ENCODE peak calls at places on chromosomes 13 and 19, in nine cellular contexts. S, X, E, T, J, Y, Q, B and G are unnamed samples.

GRCh38 chr13:85497652-85498051 is 301.6 kb downstream of the SLITRK6 start:
- DNase-seq in S (no peak), X (no peak), E (no peak), T (no peak), J (no peak), Y (no peak), Q (no peak), B (peak; percentile 84), G (no peak)

GRCh38 chr19:47229674-47230121 is 1.3 kb downstream of the BBC3 start:
- DNase-seq in S (no peak), X (no peak), E (no peak), T (no peak), J (no peak), Y (no peak), Q (peak; percentile 31), B (peak; percentile 14), G (peak; percentile 59)

GRCh38 chr13:24842533-24843278 is 78.7 kb downstream of the RNF17 start:
- DNase-seq in S (no peak), X (no peak), E (no peak), T (no peak), J (no peak), Y (no peak), Q (no peak), B (peak; percentile 4), G (no peak)

GRCh38 chr19:1468274-1469199 is 10.5 kb downstream of the C19orf25 start:
- DNase-seq in S (no peak), X (no peak), E (peak; percentile 83), T (no peak), J (no peak), Y (peak; percentile 27), Q (no peak), B (no peak), G (no peak)

GRCh38 chr19:46839752-46840151 is 10.9 kb downstream of the AP2S1 start:
- DNase-seq in S (no peak), X (no peak), E (no peak), T (peak; percentile 76), J (no peak), Y (no peak), Q (no peak), B (no peak), G (peak; percentile 64)

GRCh38 chr13:111265701-111266035 is 54.8 kb upstream of the TEX29 start:
- DNase-seq in S (no peak), X (no peak), E (no peak), T (no peak), J (no peak), Y (no peak), Q (no peak), B (no peak), G (no peak)

GRCh38 chr13:87851395-87851794 is 180.2 kb downstream of the SLITRK5 start:
- DNase-seq in S (no peak), X (no peak), E (no peak), T (no peak), J (no peak), Y (no peak), Q (no peak), B (no peak), G (no peak)

GRCh38 chr13:60397693-60398437 is 845 bp downstream of the TDRD3 start:
- DNase-seq in S (peak; percentile 3), X (peak; percentile 51), E (no peak), T (peak; percentile 52), J (peak; percentile 30), Y (peak; percentile 74), Q (peak; percentile 39), B (peak; percentile 52), G (peak; percentile 61)

GRCh38 chr19:48271531-48272151 is 1.8 kb downstream of the ZNF114 start:
- DNase-seq in S (no peak), X (peak; percentile 35), E (peak; percentile 53), T (no peak), J (no peak), Y (peak; percentile 45), Q (peak; percentile 11), B (peak; percentile 22), G (peak; percentile 32)

GRCh38 chr13:108188260-108188659 is 27.1 kb downstream of the LIG4 start:
- DNase-seq in S (no peak), X (no peak), E (no peak), T (no peak), J (no peak), Y (no peak), Q (no peak), B (no peak), G (no peak)

GRCh38 chr19:36060430-36060829 is 5.7 kb downstream of the WDR62 start:
- DNase-seq in S (no peak), X (peak; percentile 37), E (no peak), T (no peak), J (peak; percentile 32), Y (peak; percentile 54), Q (no peak), B (peak; percentile 38), G (no peak)

GRCh38 chr13:66068683-66069082 is 1161.5 kb downstream of the PCDH9 start:
- DNase-seq in S (no peak), X (no peak), E (no peak), T (no peak), J (no peak), Y (no peak), Q (no peak), B (no peak), G (no peak)

GRCh38 chr13:111216166-111216960 is 101.3 kb downstream of the ARHGEF7 start:
- DNase-seq in S (peak; percentile 18), X (peak; percentile 29), E (peak; percentile 53), T (no peak), J (no peak), Y (no peak), Q (no peak), B (no peak), G (peak; percentile 33)

GRCh38 chr19:13959962-13960862 is 7.9 kb downstream of the DCAF15 start:
- DNase-seq in S (no peak), X (no peak), E (peak; percentile 80), T (no peak), J (no peak), Y (no peak), Q (no peak), B (no peak), G (no peak)

GRCh38 chr13:97267418-97268059 is 45.4 kb downstream of the MBNL2 start:
- DNase-seq in S (no peak), X (no peak), E (no peak), T (no peak), J (no peak), Y (no peak), Q (no peak), B (no peak), G (no peak)

GRCh38 chr13:77338329-77338728 is 11.4 kb upstream of the MYCBP2 start:
- DNase-seq in S (no peak), X (no peak), E (no peak), T (no peak), J (no peak), Y (no peak), Q (no peak), B (no peak), G (no peak)

GRCh38 chr19:41373993-41374392 is 2.3 kb upstream of the TMEM91 start:
- DNase-seq in S (no peak), X (no peak), E (no peak), T (peak; percentile 78), J (peak; percentile 57), Y (peak; percentile 89), Q (peak; percentile 57), B (peak; percentile 72), G (peak; percentile 76)

GRCh38 chr19:40604647-40605200 is 3.6 kb downstream of the LTBP4 start:
- DNase-seq in S (no peak), X (no peak), E (no peak), T (peak; percentile 80), J (no peak), Y (peak; percentile 40), Q (no peak), B (no peak), G (peak; percentile 75)

GRCh38 chr13:60811581-60811980 is 414.6 kb downstream of the TDRD3 start:
- DNase-seq in S (no peak), X (no peak), E (no peak), T (no peak), J (no peak), Y (no peak), Q (no peak), B (no peak), G (no peak)

GRCh38 chr19:29303035-29303706 is 90.2 kb upstream of the UQCRFS1 start:
- DNase-seq in S (no peak), X (no peak), E (no peak), T (no peak), J (no peak), Y (no peak), Q (no peak), B (no peak), G (no peak)

GRCh38 chr13:95032114-95032513 is 269.1 kb downstream of the ABCC4 start:
- DNase-seq in S (no peak), X (no peak), E (no peak), T (no peak), J (no peak), Y (no peak), Q (no peak), B (no peak), G (no peak)

GRCh38 chr19:37362733-37363132 is 8.2 kb upstream of the ZNF527 start:
- DNase-seq in S (no peak), X (no peak), E (no peak), T (no peak), J (no peak), Y (no peak), Q (no peak), B (no peak), G (no peak)

GRCh38 chr19:5170329-5170745 is 170.3 kb downstream of the PTPRS start:
- DNase-seq in S (peak; percentile 13), X (peak; percentile 40), E (no peak), T (no peak), J (no peak), Y (no peak), Q (no peak), B (no peak), G (peak; percentile 39)

GRCh38 chr13:72004975-72005374 is 138.0 kb upstream of the DACH1 start:
- DNase-seq in S (no peak), X (no peak), E (no peak), T (no peak), J (no peak), Y (no peak), Q (no peak), B (no peak), G (no peak)

GRCh38 chr19:29966594-29967249 is 24.7 kb downstream of the URI1 start:
- DNase-seq in S (no peak), X (no peak), E (no peak), T (no peak), J (no peak), Y (no peak), Q (no peak), B (peak; percentile 35), G (no peak)

GRCh38 chr13:103525530-103525929 is 459.3 kb upstream of the SLC10A2 start:
- DNase-seq in S (no peak), X (no peak), E (no peak), T (no peak), J (no peak), Y (no peak), Q (no peak), B (no peak), G (no peak)

GRCh38 chr19:15332311-15332996 is at the start of gene BRD4:
- DNase-seq in S (peak; percentile 29), X (peak; percentile 91), E (peak; percentile 96), T (peak; percentile 64), J (peak; percentile 35), Y (peak; percentile 80), Q (peak; percentile 28), B (peak; percentile 22), G (peak; percentile 79)

GRCh38 chr19:18385675-18386542 is at the start of gene GDF15:
- DNase-seq in S (no peak), X (peak; percentile 51), E (no peak), T (peak; percentile 97), J (no peak), Y (peak; percentile 31), Q (no peak), B (peak; percentile 83), G (peak; percentile 98)

GRCh38 chr13:96963786-96964475 is 30.3 kb downstream of the OXGR1 start:
- DNase-seq in S (no peak), X (no peak), E (no peak), T (no peak), J (no peak), Y (no peak), Q (no peak), B (no peak), G (no peak)

GRCh38 chr13:58960909-58961308 is 1202.8 kb downstream of the DIAPH3 start:
- DNase-seq in S (no peak), X (no peak), E (no peak), T (no peak), J (no peak), Y (no peak), Q (no peak), B (no peak), G (no peak)

GRCh38 chr13:30928971-30929370 is 3.5 kb upstream of the TEX26 start:
- DNase-seq in S (no peak), X (no peak), E (no peak), T (no peak), J (no peak), Y (no peak), Q (no peak), B (no peak), G (no peak)